ENCODE peak calls at places on chromosomes 12 and 14, in seven cellular contexts. One of them, this sample, is unnamed.
A peak's percentile ranks its signal among the peaks of the same experiment; 100 is the strongest.

GRCh38 chr14:76848879-76849278 is 22.7 kb downstream of the LRRC74A start:
- DNase-seq in heart right ventricle: no peak
- DNase-seq in CD8-positive, alpha-beta T cell: no peak
- DNase-seq in left lung: no peak
- DNase-seq in left ventricle myocardium inferior: no peak
- DNase-seq in stomach: no peak
- DNase-seq in HCT116: peak; percentile 15
- DNase-seq in this sample: no peak

GRCh38 chr12:114916124-114916523 is 232.1 kb upstream of the TBX3 start:
- DNase-seq in heart right ventricle: no peak
- DNase-seq in CD8-positive, alpha-beta T cell: no peak
- DNase-seq in left lung: no peak
- DNase-seq in left ventricle myocardium inferior: no peak
- DNase-seq in stomach: no peak
- DNase-seq in HCT116: no peak
- DNase-seq in this sample: no peak

GRCh38 chr12:51669996-51670395 is 79.0 kb downstream of the SCN8A start:
- DNase-seq in heart right ventricle: no peak
- DNase-seq in CD8-positive, alpha-beta T cell: no peak
- DNase-seq in left lung: no peak
- DNase-seq in left ventricle myocardium inferior: no peak
- DNase-seq in stomach: no peak
- DNase-seq in HCT116: no peak
- DNase-seq in this sample: no peak

GRCh38 chr14:101620821-101621785 is 59.8 kb downstream of the DIO3 start:
- DNase-seq in heart right ventricle: no peak
- DNase-seq in CD8-positive, alpha-beta T cell: no peak
- DNase-seq in left lung: peak; percentile 63
- DNase-seq in left ventricle myocardium inferior: no peak
- DNase-seq in stomach: peak; percentile 20
- DNase-seq in HCT116: no peak
- DNase-seq in this sample: no peak

GRCh38 chr12:115204957-115205754 is 521.2 kb upstream of the TBX3 start:
- DNase-seq in heart right ventricle: no peak
- DNase-seq in CD8-positive, alpha-beta T cell: no peak
- DNase-seq in left lung: no peak
- DNase-seq in left ventricle myocardium inferior: no peak
- DNase-seq in stomach: no peak
- DNase-seq in HCT116: no peak
- DNase-seq in this sample: no peak

GRCh38 chr12:113040722-113041168 is 15.8 kb upstream of the DTX1 start:
- DNase-seq in heart right ventricle: peak; percentile 69
- DNase-seq in CD8-positive, alpha-beta T cell: no peak
- DNase-seq in left lung: peak; percentile 86
- DNase-seq in left ventricle myocardium inferior: peak; percentile 75
- DNase-seq in stomach: peak; percentile 44
- DNase-seq in HCT116: peak; percentile 59
- DNase-seq in this sample: peak; percentile 11

GRCh38 chr14:22886500-22887259 is 3.7 kb downstream of the REM2 start:
- DNase-seq in heart right ventricle: peak; percentile 77
- DNase-seq in CD8-positive, alpha-beta T cell: peak; percentile 65
- DNase-seq in left lung: peak; percentile 89
- DNase-seq in left ventricle myocardium inferior: peak; percentile 71
- DNase-seq in stomach: peak; percentile 85
- DNase-seq in HCT116: peak; percentile 49
- DNase-seq in this sample: peak; percentile 85

GRCh38 chr12:73678335-73678734 is 859.3 kb upstream of the ATXN7L3B start:
- DNase-seq in heart right ventricle: no peak
- DNase-seq in CD8-positive, alpha-beta T cell: no peak
- DNase-seq in left lung: no peak
- DNase-seq in left ventricle myocardium inferior: no peak
- DNase-seq in stomach: no peak
- DNase-seq in HCT116: no peak
- DNase-seq in this sample: no peak

GRCh38 chr12:121132601-121133481 is at the start of gene P2RX7:
- DNase-seq in heart right ventricle: peak; percentile 76
- DNase-seq in CD8-positive, alpha-beta T cell: peak; percentile 34
- DNase-seq in left lung: peak; percentile 91
- DNase-seq in left ventricle myocardium inferior: peak; percentile 80
- DNase-seq in stomach: peak; percentile 70
- DNase-seq in HCT116: peak; percentile 56
- DNase-seq in this sample: peak; percentile 85

GRCh38 chr12:120659151-120659525 is 18.7 kb downstream of the CABP1 start:
- DNase-seq in heart right ventricle: no peak
- DNase-seq in CD8-positive, alpha-beta T cell: no peak
- DNase-seq in left lung: no peak
- DNase-seq in left ventricle myocardium inferior: no peak
- DNase-seq in stomach: no peak
- DNase-seq in HCT116: no peak
- DNase-seq in this sample: peak; percentile 28

GRCh38 chr12:121651381-121651780 is 18.1 kb downstream of the MORN3 start:
- DNase-seq in heart right ventricle: no peak
- DNase-seq in CD8-positive, alpha-beta T cell: no peak
- DNase-seq in left lung: peak; percentile 24
- DNase-seq in left ventricle myocardium inferior: no peak
- DNase-seq in stomach: no peak
- DNase-seq in HCT116: no peak
- DNase-seq in this sample: no peak

GRCh38 chr14:32865827-32866376 is 72.8 kb upstream of the NPAS3 start:
- DNase-seq in heart right ventricle: no peak
- DNase-seq in CD8-positive, alpha-beta T cell: no peak
- DNase-seq in left lung: no peak
- DNase-seq in left ventricle myocardium inferior: no peak
- DNase-seq in stomach: no peak
- DNase-seq in HCT116: no peak
- DNase-seq in this sample: peak; percentile 1

GRCh38 chr14:22829661-22830328 is at the start of gene MRPL52:
- DNase-seq in heart right ventricle: peak; percentile 90
- DNase-seq in CD8-positive, alpha-beta T cell: peak; percentile 89
- DNase-seq in left lung: peak; percentile 96
- DNase-seq in left ventricle myocardium inferior: peak; percentile 89
- DNase-seq in stomach: peak; percentile 90
- DNase-seq in HCT116: peak; percentile 82
- DNase-seq in this sample: peak; percentile 92

GRCh38 chr12:104623920-104624319 is 167.2 kb downstream of the CHST11 start:
- DNase-seq in heart right ventricle: no peak
- DNase-seq in CD8-positive, alpha-beta T cell: no peak
- DNase-seq in left lung: no peak
- DNase-seq in left ventricle myocardium inferior: no peak
- DNase-seq in stomach: no peak
- DNase-seq in HCT116: no peak
- DNase-seq in this sample: no peak

GRCh38 chr12:41264281-41264680 is 76.2 kb downstream of the PDZRN4 start:
- DNase-seq in heart right ventricle: no peak
- DNase-seq in CD8-positive, alpha-beta T cell: no peak
- DNase-seq in left lung: no peak
- DNase-seq in left ventricle myocardium inferior: no peak
- DNase-seq in stomach: no peak
- DNase-seq in HCT116: no peak
- DNase-seq in this sample: no peak

GRCh38 chr12:94732367-94732990 is 82.1 kb upstream of the TMCC3 start:
- DNase-seq in heart right ventricle: no peak
- DNase-seq in CD8-positive, alpha-beta T cell: no peak
- DNase-seq in left lung: no peak
- DNase-seq in left ventricle myocardium inferior: no peak
- DNase-seq in stomach: no peak
- DNase-seq in HCT116: no peak
- DNase-seq in this sample: no peak

GRCh38 chr14:65034021-65034420 is 47.3 kb downstream of the FNTB start:
- DNase-seq in heart right ventricle: no peak
- DNase-seq in CD8-positive, alpha-beta T cell: no peak
- DNase-seq in left lung: no peak
- DNase-seq in left ventricle myocardium inferior: no peak
- DNase-seq in stomach: no peak
- DNase-seq in HCT116: no peak
- DNase-seq in this sample: no peak

GRCh38 chr12:119375619-119376018 is 41.1 kb downstream of the CCDC60 start:
- DNase-seq in heart right ventricle: no peak
- DNase-seq in CD8-positive, alpha-beta T cell: no peak
- DNase-seq in left lung: no peak
- DNase-seq in left ventricle myocardium inferior: no peak
- DNase-seq in stomach: no peak
- DNase-seq in HCT116: no peak
- DNase-seq in this sample: peak; percentile 4

GRCh38 chr12:48281811-48282210 is 68.9 kb downstream of the ZNF641 start:
- DNase-seq in heart right ventricle: no peak
- DNase-seq in CD8-positive, alpha-beta T cell: no peak
- DNase-seq in left lung: no peak
- DNase-seq in left ventricle myocardium inferior: no peak
- DNase-seq in stomach: no peak
- DNase-seq in HCT116: no peak
- DNase-seq in this sample: no peak

GRCh38 chr14:21191809-21192446 is 36.1 kb upstream of the OR5AU1 start:
- DNase-seq in heart right ventricle: peak; percentile 77
- DNase-seq in CD8-positive, alpha-beta T cell: peak; percentile 67
- DNase-seq in left lung: peak; percentile 96
- DNase-seq in left ventricle myocardium inferior: peak; percentile 76
- DNase-seq in stomach: peak; percentile 79
- DNase-seq in HCT116: peak; percentile 35
- DNase-seq in this sample: peak; percentile 84

DNA sequence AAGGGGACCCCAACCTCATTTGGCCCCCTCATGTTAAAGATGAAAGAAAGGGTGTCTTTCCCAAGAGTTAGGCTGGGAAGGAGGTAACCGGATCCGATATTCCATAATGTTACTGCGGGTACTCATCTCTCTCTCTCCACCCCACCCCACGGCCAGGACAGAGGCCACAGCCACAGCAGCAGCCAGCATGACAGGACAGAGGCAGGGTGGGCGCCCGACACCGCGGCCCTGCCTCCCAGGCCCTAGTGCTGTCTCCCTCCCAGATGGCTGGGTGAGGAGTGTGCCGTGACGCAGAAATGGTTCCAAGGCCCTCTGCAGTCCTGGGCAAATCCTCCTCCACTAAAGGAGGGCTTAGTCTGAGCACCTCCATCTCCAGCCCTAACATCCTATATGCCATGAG is 6.2 kb downstream of the SLC6A12 start:
- DNase-seq in heart right ventricle: no peak
- DNase-seq in CD8-positive, alpha-beta T cell: no peak
- DNase-seq in left lung: peak; percentile 43
- DNase-seq in left ventricle myocardium inferior: no peak
- DNase-seq in stomach: no peak
- DNase-seq in HCT116: no peak
- DNase-seq in this sample: no peak
- H3K4me1 ChIP-seq in heart right ventricle: peaks cover 8% of the 10 kb centered on the region
- H3K4me1 ChIP-seq in CD8-positive, alpha-beta T cell: no peaks in the 10 kb centered on the region
- H3K4me1 ChIP-seq in left lung: peaks cover 13% of the 10 kb centered on the region
- H3K4me1 ChIP-seq in left ventricle myocardium inferior: peaks cover 15% of the 10 kb centered on the region
- H3K4me1 ChIP-seq in stomach: peaks cover 14% of the 10 kb centered on the region
- H3K4me1 ChIP-seq in HCT116: no peaks in the 10 kb centered on the region
- H3K4me1 ChIP-seq in this sample: peaks cover 8% of the 10 kb centered on the region

DNA sequence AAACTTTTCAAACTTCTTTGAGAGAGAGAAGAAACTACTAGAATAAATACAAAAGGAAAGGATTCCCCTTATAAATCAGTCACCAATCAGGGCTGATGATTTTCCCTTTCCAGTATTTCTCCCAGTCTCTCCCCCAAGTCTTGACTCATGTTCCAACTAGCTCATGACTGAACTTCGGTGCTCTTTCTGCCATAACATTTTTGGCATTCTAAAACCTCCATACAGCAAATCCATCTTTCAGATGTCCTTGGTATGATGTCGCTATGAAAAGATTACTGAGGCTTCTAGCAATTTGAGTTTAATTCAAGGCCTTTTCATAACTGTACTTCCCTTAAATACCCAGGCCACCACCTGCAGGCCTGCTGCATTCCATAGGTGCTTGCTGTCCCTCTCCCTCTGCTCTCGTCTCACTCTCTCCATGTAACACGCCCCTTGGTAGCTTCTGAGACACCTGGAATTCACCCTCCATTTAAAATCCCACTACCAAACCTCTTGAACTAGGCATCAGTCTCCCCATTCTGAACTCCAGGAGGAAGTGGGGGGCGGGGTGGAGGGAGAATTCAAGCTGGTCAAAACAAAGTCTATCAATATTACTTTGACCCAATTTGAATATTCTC is 2.4 kb downstream of the PRKD1 start:
- DNase-seq in heart right ventricle: no peak
- DNase-seq in CD8-positive, alpha-beta T cell: no peak
- DNase-seq in left lung: no peak
- DNase-seq in left ventricle myocardium inferior: no peak
- DNase-seq in stomach: no peak
- DNase-seq in HCT116: no peak
- DNase-seq in this sample: no peak
- H3K4me3 ChIP-seq in heart right ventricle: no peak overlapping the region
- H3K4me3 ChIP-seq in CD8-positive, alpha-beta T cell: no peak overlapping the region
- H3K4me3 ChIP-seq in left lung: no peak overlapping the region
- H3K4me3 ChIP-seq in left ventricle myocardium inferior: peak overlapping the region; percentile 79
- H3K4me3 ChIP-seq in stomach: no peak overlapping the region
- H3K4me3 ChIP-seq in HCT116: no peak overlapping the region
- H3K4me3 ChIP-seq in this sample: no peak overlapping the region

DNA sequence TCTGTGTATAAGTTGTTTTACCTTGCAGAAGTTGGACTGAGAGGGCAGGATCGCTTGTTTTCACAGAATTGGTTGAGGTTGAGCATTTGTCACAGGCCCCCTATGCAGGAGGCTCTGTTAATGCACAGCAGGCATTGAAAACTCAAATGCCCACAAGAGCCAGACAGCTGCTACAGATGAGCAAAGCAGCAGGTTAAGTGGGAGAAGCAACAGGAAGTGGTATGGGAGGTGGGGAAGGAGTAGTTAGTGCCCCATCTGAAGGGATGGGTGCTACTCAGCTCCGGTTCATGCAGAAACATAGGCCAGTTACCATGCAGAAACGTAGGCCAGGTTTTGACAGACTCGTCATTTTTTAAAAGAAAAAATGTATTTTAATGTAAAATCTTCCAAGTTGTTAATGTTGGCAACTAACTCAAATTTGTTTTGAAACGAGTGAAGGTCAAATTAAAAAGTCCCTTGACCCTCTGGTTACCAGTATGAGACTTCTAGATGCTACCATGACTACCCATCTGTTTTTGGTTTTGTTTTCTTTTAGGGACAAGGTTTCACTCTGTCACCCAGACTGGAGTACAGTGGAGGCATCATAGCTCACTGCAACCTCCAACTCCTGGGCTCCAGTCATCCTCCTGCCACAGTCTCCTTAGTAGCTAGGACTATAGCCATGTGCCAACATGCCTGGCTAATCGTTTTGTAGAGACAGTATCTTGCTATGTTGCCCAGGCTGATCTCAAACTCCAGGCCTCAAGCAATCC is 84.7 kb upstream of the FRMD6 start:
- DNase-seq in heart right ventricle: no peak
- DNase-seq in CD8-positive, alpha-beta T cell: peak; percentile 7
- DNase-seq in left lung: no peak
- DNase-seq in left ventricle myocardium inferior: no peak
- DNase-seq in stomach: no peak
- DNase-seq in HCT116: no peak
- DNase-seq in this sample: no peak
- H3K9me3 ChIP-seq in heart right ventricle: no peaks in the 10 kb centered on the region
- H3K9me3 ChIP-seq in CD8-positive, alpha-beta T cell: no peaks in the 10 kb centered on the region
- H3K9me3 ChIP-seq in left lung: no peaks in the 10 kb centered on the region
- H3K9me3 ChIP-seq in left ventricle myocardium inferior: no peaks in the 10 kb centered on the region
- H3K9me3 ChIP-seq in stomach: no peaks in the 10 kb centered on the region
- H3K9me3 ChIP-seq in HCT116: no peaks in the 10 kb centered on the region
- H3K9me3 ChIP-seq in this sample: no peaks in the 10 kb centered on the region

DNA sequence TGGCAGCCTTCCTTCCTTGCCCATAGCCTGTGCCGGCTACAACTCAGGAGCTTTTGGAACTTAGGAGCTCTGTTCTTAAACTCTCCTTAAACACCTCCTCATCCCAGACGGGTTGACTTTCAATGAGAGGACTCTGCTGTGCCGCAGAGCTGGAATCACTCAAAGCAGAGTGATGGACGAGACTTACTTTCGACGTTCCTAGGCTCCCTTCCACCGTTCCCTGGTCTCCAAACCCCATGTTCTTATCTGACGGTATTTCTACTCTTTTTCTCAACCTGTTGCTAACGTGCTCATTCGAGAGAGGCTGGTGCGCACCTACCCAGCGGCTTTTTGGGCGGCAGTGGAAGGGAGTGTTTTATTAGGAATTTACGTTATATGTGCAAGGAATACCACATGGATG is 232.7 kb downstream of the CACNA1C start:
- DNase-seq in heart right ventricle: no peak
- DNase-seq in CD8-positive, alpha-beta T cell: no peak
- DNase-seq in left lung: no peak
- DNase-seq in left ventricle myocardium inferior: no peak
- DNase-seq in stomach: no peak
- DNase-seq in HCT116: no peak
- DNase-seq in this sample: no peak
- H3K4me1 ChIP-seq in heart right ventricle: peaks cover 86% of the 10 kb centered on the region
- H3K4me1 ChIP-seq in CD8-positive, alpha-beta T cell: no peaks in the 10 kb centered on the region
- H3K4me1 ChIP-seq in left lung: peaks cover 44% of the 10 kb centered on the region
- H3K4me1 ChIP-seq in left ventricle myocardium inferior: peaks cover 97% of the 10 kb centered on the region
- H3K4me1 ChIP-seq in stomach: no peaks in the 10 kb centered on the region
- H3K4me1 ChIP-seq in HCT116: no peaks in the 10 kb centered on the region
- H3K4me1 ChIP-seq in this sample: no peaks in the 10 kb centered on the region

This sample was measured in mucosa of descending colon.